ENCODE peak calls at places on chromosome 10, in four cellular contexts. D is amygdala, C is HFF-Myc, Q is iPS-NIHi11. O is an unnamed sample.
A peak's percentile ranks its signal among the peaks of the same experiment; 100 is the strongest.

GRCh38 chr10:125023269-125023668 is 81.3 kb downstream of the ZRANB1 start:
- DNase-seq in C (no peak), D (no peak), Q (no peak), O (no peak)

GRCh38 chr10:130138479-130138866 is 2.3 kb downstream of the GLRX3 start:
- DNase-seq in D (no peak), C (no peak), Q (no peak), O (no peak)

GRCh38 chr10:7424315-7424714 is 13.5 kb upstream of the SFMBT2 start:
- DNase-seq in C (no peak), Q (no peak), D (peak; percentile 16), O (no peak)

GRCh38 chr10:112613620-112614019 is 166.6 kb downstream of the VTI1A start:
- DNase-seq in Q (no peak), D (no peak), C (no peak), O (no peak)

GRCh38 chr10:79904671-79905321 is 44.1 kb downstream of the SFTPD start:
- DNase-seq in D (no peak), C (peak; percentile 11), Q (peak; percentile 74), O (peak; percentile 43)

GRCh38 chr10:4541292-4541691 is 284.7 kb upstream of the AKR1E2 start:
- DNase-seq in D (no peak), C (peak; percentile 84), Q (no peak), O (no peak)

GRCh38 chr10:122263971-122264370 is 7.1 kb upstream of the BTBD16 start:
- DNase-seq in C (peak; percentile 58), D (no peak), Q (peak; percentile 42), O (no peak)

GRCh38 chr10:30637881-30638467 is 8.4 kb upstream of the LYZL2 start:
- DNase-seq in C (peak; percentile 86), D (no peak), Q (no peak), O (no peak)

GRCh38 chr10:35216303-35216905 is 89.8 kb downstream of the CREM start:
- DNase-seq in C (no peak), D (no peak), Q (no peak), O (no peak)

GRCh38 chr10:122749886-122750285 is 50.2 kb upstream of the C10orf120 start:
- DNase-seq in C (no peak), D (no peak), Q (no peak), O (no peak)

O was measured in HL-60.